ENCODE peak calls at places on chromosomes 1 and 21, in seven cellular contexts. D, C, S, L, W, B and Z are unnamed samples.

GRCh38 chr1:55010194-55010886 is 11.6 kb downstream of the BSND start:
- DNase-seq in D (no peak), C (no peak), S (no peak), L (no peak), W (no peak), B (no peak), Z (no peak)

GRCh38 chr21:33491373-33492102 is at the start of gene DNAJC28:
- DNase-seq in D (peak), C (peak), S (peak), L (peak), W (peak), B (peak), Z (peak)

GRCh38 chr1:224684920-224685547 is 68.9 kb downstream of the CNIH3 start:
- DNase-seq in D (no peak), C (no peak), S (no peak), L (no peak), W (no peak), B (no peak), Z (no peak)

GRCh38 chr1:28450561-28450960 is 55.3 kb upstream of the RCC1 start:
- DNase-seq in D (no peak), C (no peak), S (no peak), L (no peak), W (no peak), B (no peak), Z (no peak)

GRCh38 chr1:228302086-228302485 is 94.2 kb downstream of the OBSCN start:
- DNase-seq in D (no peak), C (no peak), S (no peak), L (no peak), W (no peak), B (no peak), Z (no peak)

GRCh38 chr1:32761253-32761877 is 55.8 kb downstream of the YARS1 start:
- DNase-seq in D (peak), C (peak), S (peak), L (peak), W (peak), B (peak), Z (no peak)

GRCh38 chr1:33177996-33178540 is 3.8 kb downstream of the TRIM62 start:
- DNase-seq in D (no peak), C (no peak), S (no peak), L (no peak), W (no peak), B (no peak), Z (no peak)

GRCh38 chr1:24331961-24332673 is 13.0 kb downstream of the GRHL3 start:
- DNase-seq in D (no peak), C (no peak), S (no peak), L (peak), W (no peak), B (no peak), Z (no peak)

GRCh38 chr21:41799763-41800162 is 32.9 kb upstream of the RIPK4 start:
- DNase-seq in D (no peak), C (no peak), S (no peak), L (no peak), W (no peak), B (no peak), Z (no peak)
- H2BK5ac ChIP-seq in D (no peak), C (no peak), S (no peak), L (no peak), W (no peak), B (no peak), Z (no peak)

DNA sequence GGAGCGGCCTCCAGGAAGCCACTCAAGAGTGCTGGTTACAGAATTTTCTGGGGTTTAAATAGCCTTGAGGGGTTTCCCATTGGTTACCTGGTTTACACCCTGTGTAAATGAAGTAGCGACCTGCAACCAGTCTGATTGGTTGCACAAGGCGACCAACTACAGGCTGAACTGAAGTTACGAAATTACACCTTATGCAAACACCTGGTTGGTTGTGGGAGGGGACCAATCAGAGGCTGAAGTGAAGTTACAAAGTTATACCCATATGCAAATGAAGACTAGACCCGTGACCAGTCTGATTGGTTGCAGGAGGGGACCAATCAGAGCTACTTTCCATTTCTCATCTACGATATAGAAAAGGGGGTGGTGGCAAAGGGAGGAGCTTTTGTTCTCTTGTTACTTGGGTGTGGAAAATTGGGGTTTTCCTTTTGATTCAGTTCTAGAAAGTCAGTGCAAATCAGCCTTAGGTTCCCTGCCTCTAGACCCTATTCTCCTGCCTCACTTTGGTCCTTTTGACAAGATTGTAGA is 22.2 kb upstream of the C1orf174 start:
- DNase-seq in D (no peak), C (no peak), S (no peak), L (no peak), W (no peak), B (no peak), Z (no peak)
- H2BK5ac ChIP-seq in D (no peak), C (no peak), S (no peak), L (no peak), W (no peak), B (no peak), Z (no peak)

GRCh38 chr1:219650880-219651279 is 38.0 kb upstream of the ZC3H11B start:
- DNase-seq in D (no peak), C (no peak), S (no peak), L (no peak), W (no peak), B (no peak), Z (no peak)
- H2BK5ac ChIP-seq in D (no peak), C (no peak), S (no peak), L (no peak), W (no peak), B (no peak), Z (no peak)

GRCh38 chr1:15246960-15247614 is at the start of gene FHAD1:
- DNase-seq in D (peak), C (peak), S (peak), L (peak), W (peak), B (peak), Z (peak)

GRCh38 chr1:15242766-15243165 is 4.3 kb upstream of the FHAD1 start:
- DNase-seq in D (no peak), C (no peak), S (no peak), L (no peak), W (no peak), B (no peak), Z (no peak)

GRCh38 chr1:15245593-15246325 is 1.3 kb upstream of the FHAD1 start:
- DNase-seq in D (peak), C (peak), S (no peak), L (no peak), W (no peak), B (no peak), Z (no peak)

GRCh38 chr1:15243275-15244043 is 3.6 kb upstream of the FHAD1 start:
- DNase-seq in D (no peak), C (peak), S (peak), L (no peak), W (no peak), B (no peak), Z (no peak)

GRCh38 chr1:15244813-15245212 is 2.2 kb upstream of the FHAD1 start:
- DNase-seq in D (no peak), C (no peak), S (no peak), L (peak), W (no peak), B (no peak), Z (no peak)
- H2BK5ac ChIP-seq in D (no peak), C (no peak), S (no peak), L (no peak), W (no peak), B (no peak), Z (no peak)

GRCh38 chr1:112263464-112263863 is 132.6 kb upstream of the CTTNBP2NL start:
- DNase-seq in D (peak), C (peak), S (no peak), L (no peak), W (no peak), B (no peak), Z (no peak)
- H2BK5ac ChIP-seq in D (no peak), C (no peak), S (no peak), L (no peak), W (no peak), B (no peak), Z (no peak)

GRCh38 chr1:60244906-60245305 is 171.3 kb upstream of the C1orf87 start:
- DNase-seq in D (no peak), C (no peak), S (no peak), L (no peak), W (no peak), B (no peak), Z (no peak)

DNA sequence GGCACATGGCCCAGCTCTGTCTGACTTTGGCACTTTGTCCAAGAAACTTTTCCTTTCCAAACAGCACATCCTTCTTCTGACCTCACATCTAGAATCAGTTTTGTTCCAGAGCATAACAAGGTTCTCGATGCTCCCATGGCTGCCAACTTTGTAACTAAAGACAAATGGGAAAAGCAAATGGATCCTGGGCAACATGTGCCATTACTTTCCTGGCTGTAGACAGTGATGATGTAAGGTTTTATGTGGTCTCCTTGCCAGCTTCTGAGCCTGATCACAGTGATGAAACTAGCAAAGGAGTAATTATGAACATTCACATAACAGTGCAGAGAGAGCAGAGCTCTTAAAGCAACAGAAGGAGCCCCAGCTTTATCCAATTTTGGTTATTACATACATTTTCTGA is 171.8 kb upstream of the C1orf87 start:
- DNase-seq in D (no peak), C (no peak), S (no peak), L (no peak), W (no peak), B (no peak), Z (no peak)
- H2BK5ac ChIP-seq in D (no peak), C (no peak), S (no peak), L (no peak), W (no peak), B (no peak), Z (no peak)

DNA sequence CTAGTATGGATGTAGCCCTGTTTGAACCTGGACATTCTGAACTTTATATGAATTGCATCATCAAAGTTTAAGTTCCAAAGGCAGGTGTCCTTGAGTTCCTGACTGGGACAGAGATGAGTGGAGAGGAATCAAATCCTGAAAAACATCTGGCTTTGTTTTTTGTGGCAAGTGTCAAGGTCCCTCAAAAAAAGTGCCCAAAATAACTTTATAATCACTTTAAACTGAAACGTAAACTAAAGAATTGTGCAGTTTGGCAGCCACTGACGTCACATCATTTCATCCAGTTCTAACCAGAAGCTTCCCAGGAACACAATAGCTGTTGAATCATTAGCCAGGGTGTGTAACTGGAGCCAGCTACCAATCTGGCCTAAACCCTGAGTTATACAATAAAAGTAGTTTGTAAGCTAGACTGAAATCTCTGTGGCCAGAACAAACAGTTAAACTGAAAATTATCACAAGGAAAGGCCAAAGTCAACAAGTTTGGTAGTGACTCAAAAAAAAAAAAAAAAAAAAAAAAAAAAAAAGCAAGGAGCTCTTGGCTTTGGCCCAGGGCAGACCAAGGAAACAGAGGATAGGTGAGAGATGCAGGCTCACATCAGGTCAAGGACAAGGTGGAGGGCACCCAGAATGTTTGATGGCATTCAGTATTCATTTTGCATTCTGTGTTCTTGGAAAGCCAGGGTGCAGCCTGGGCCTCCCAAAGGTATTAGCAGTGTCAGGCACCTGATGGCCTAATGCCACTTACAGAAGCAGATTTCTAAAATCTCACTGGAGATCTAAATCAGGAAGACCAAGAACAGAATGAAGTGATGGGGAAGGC is 74.3 kb downstream of the TNFSF18 start:
- DNase-seq in D (peak), C (peak), S (no peak), L (no peak), W (no peak), B (no peak), Z (no peak)
- H2BK5ac ChIP-seq in D (peak), C (peak), S (no peak), L (no peak), W (no peak), B (no peak), Z (no peak)

GRCh38 chr1:76013209-76013581 is 61.4 kb upstream of the ST6GALNAC3 start:
- DNase-seq in D (no peak), C (no peak), S (no peak), L (no peak), W (no peak), B (no peak), Z (no peak)
- H2BK5ac ChIP-seq in D (no peak), C (no peak), S (peak), L (no peak), W (no peak), B (no peak), Z (no peak)

DNA sequence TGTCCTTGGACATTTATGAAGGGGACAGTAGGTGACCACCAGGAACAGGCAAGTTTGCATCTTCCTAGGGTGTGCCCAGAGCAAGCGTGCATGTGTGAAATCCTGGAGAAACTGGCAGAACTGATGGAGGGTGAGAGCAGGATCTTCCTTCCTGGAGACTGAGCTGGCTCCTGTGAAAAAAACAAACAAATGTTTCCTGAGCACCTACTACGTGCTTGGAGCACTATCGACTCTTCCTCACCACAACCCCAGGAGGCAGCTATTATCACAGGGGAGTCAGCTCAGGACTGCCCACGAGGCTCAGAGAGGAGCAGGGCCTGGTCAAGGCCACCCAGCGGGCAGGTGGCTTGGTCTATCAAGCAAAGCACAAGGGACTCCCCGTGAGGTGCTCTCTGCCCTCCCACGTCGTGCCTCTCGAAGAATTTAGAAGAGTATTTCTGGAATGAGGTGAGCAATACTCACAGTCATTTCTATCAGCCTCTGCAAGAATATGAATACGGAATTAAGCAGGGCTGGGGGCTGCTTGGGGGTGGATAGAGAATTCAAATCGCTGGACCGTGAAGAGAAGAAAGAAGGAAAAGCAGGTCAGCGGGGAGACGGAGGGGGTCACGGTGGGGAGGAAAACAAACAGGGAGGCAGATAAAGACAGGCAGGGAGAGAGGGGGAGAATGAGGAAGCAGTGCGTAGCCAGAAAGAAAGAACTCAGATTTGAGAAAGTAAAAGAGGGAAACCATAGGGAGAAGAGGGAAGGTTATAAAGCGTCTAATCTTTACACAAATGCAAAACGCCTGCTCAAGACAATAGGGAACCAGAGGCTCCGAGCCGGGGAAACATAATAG is 1.8 kb upstream of the EDN2 start:
- DNase-seq in D (peak), C (peak), S (peak), L (peak), W (no peak), B (no peak), Z (peak)
- H2BK5ac ChIP-seq in D (peak), C (peak), S (peak), L (no peak), W (peak), B (no peak), Z (no peak)